ENCODE peak calls at places on chromosomes 5 and 9, in seven cellular contexts. One of them, this sample, is unnamed.

GRCh38 chr9:122498883-122499288 is 11.7 kb upstream of the OR1J2 start:
- DNase-seq in fibroblast of lung: peak; percentile 37
- DNase-seq in IMR-90: peak; percentile 43
- DNase-seq in keratinocyte: peak; percentile 85
- DNase-seq in OCI-LY7: peak; percentile 47
- DNase-seq in GM23248: peak; percentile 73
- DNase-seq in SK-N-SH: peak; percentile 45
- DNase-seq in this sample: peak; percentile 8

GRCh38 chr5:178277866-178278265 is 45.3 kb upstream of the PHYKPL start:
- DNase-seq in GM23248: no peak
- DNase-seq in fibroblast of lung: no peak
- DNase-seq in OCI-LY7: no peak
- DNase-seq in SK-N-SH: no peak
- DNase-seq in keratinocyte: no peak
- DNase-seq in IMR-90: no peak
- DNase-seq in this sample: no peak

GRCh38 chr9:82721596-82721995 is 341.3 kb downstream of the RASEF start:
- DNase-seq in GM23248: no peak
- DNase-seq in SK-N-SH: no peak
- DNase-seq in keratinocyte: no peak
- DNase-seq in IMR-90: no peak
- DNase-seq in OCI-LY7: no peak
- DNase-seq in fibroblast of lung: no peak
- DNase-seq in this sample: peak; percentile 57

GRCh38 chr9:11821541-11821940 is 871.6 kb upstream of the TYRP1 start:
- DNase-seq in GM23248: no peak
- DNase-seq in fibroblast of lung: no peak
- DNase-seq in IMR-90: no peak
- DNase-seq in OCI-LY7: no peak
- DNase-seq in keratinocyte: no peak
- DNase-seq in SK-N-SH: no peak
- DNase-seq in this sample: no peak

GRCh38 chr9:114621975-114622609 is 11.0 kb downstream of the TMEM268 start:
- DNase-seq in GM23248: peak; percentile 89
- DNase-seq in fibroblast of lung: peak; percentile 82
- DNase-seq in OCI-LY7: no peak
- DNase-seq in SK-N-SH: no peak
- DNase-seq in keratinocyte: no peak
- DNase-seq in IMR-90: peak; percentile 84
- DNase-seq in this sample: peak; percentile 92

GRCh38 chr9:126293522-126293889 is 33.1 kb upstream of the MVB12B start:
- DNase-seq in GM23248: no peak
- DNase-seq in fibroblast of lung: no peak
- DNase-seq in OCI-LY7: peak; percentile 7
- DNase-seq in SK-N-SH: peak; percentile 54
- DNase-seq in IMR-90: no peak
- DNase-seq in keratinocyte: no peak
- DNase-seq in this sample: no peak

GRCh38 chr9:114588150-114588663 is 638 bp downstream of the ATP6V1G1 start:
- DNase-seq in IMR-90: peak; percentile 48
- DNase-seq in OCI-LY7: peak; percentile 19
- DNase-seq in fibroblast of lung: peak; percentile 41
- DNase-seq in keratinocyte: no peak
- DNase-seq in SK-N-SH: no peak
- DNase-seq in GM23248: peak; percentile 71
- DNase-seq in this sample: peak; percentile 48

GRCh38 chr9:136093995-136094881 is 851 bp downstream of the NACC2 start:
- DNase-seq in OCI-LY7: no peak
- DNase-seq in IMR-90: peak; percentile 31
- DNase-seq in GM23248: peak; percentile 83
- DNase-seq in fibroblast of lung: peak; percentile 51
- DNase-seq in keratinocyte: no peak
- DNase-seq in SK-N-SH: peak; percentile 78
- DNase-seq in this sample: peak; percentile 42

DNA sequence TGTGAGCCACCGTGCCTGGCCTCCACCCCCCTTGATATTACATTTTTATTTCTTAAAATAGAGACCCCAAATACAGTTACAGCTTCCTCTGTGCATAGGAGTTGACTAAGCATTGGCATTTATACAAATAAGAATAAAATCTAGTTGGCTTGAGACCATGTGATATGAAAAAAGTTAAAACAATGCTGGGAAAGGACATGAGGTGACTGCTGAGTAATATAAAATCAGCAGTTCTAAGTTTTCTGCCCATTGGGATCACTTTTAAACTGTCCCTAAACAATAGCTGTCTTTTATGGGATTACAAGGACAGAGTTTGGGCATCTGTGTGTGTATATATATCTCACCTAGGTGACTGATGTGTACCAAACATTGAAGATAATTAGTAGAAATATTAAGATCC is 96.6 kb downstream of the UBE2R2 start:
- DNase-seq in OCI-LY7: no peak
- DNase-seq in keratinocyte: no peak
- DNase-seq in GM23248: no peak
- DNase-seq in SK-N-SH: no peak
- DNase-seq in IMR-90: no peak
- DNase-seq in fibroblast of lung: no peak
- DNase-seq in this sample: no peak
- H2AFZ ChIP-seq in OCI-LY7: no peak overlapping the region
- H2AFZ ChIP-seq in keratinocyte: no peak overlapping the region
- H2AFZ ChIP-seq in GM23248: no peak overlapping the region
- H2AFZ ChIP-seq in SK-N-SH: no peak overlapping the region
- H2AFZ ChIP-seq in IMR-90: no peak overlapping the region
- H2AFZ ChIP-seq in fibroblast of lung: no peak overlapping the region
- H2AFZ ChIP-seq in this sample: no peak overlapping the region

GRCh38 chr5:3590967-3591900 is 4.4 kb upstream of the IRX1 start:
- DNase-seq in OCI-LY7: no peak
- DNase-seq in IMR-90: no peak
- DNase-seq in fibroblast of lung: no peak
- DNase-seq in GM23248: peak; percentile 54
- DNase-seq in keratinocyte: no peak
- DNase-seq in SK-N-SH: peak; percentile 17
- DNase-seq in this sample: no peak
- H4K20me1 ChIP-seq in OCI-LY7: no peaks in the 10 kb centered on the region
- H4K20me1 ChIP-seq in IMR-90: no peaks in the 10 kb centered on the region
- H4K20me1 ChIP-seq in fibroblast of lung: no peaks in the 10 kb centered on the region
- H4K20me1 ChIP-seq in GM23248: no peaks in the 10 kb centered on the region
- H4K20me1 ChIP-seq in keratinocyte: no peaks in the 10 kb centered on the region
- H4K20me1 ChIP-seq in SK-N-SH: no peaks in the 10 kb centered on the region
- H4K20me1 ChIP-seq in this sample: no peaks in the 10 kb centered on the region

DNA sequence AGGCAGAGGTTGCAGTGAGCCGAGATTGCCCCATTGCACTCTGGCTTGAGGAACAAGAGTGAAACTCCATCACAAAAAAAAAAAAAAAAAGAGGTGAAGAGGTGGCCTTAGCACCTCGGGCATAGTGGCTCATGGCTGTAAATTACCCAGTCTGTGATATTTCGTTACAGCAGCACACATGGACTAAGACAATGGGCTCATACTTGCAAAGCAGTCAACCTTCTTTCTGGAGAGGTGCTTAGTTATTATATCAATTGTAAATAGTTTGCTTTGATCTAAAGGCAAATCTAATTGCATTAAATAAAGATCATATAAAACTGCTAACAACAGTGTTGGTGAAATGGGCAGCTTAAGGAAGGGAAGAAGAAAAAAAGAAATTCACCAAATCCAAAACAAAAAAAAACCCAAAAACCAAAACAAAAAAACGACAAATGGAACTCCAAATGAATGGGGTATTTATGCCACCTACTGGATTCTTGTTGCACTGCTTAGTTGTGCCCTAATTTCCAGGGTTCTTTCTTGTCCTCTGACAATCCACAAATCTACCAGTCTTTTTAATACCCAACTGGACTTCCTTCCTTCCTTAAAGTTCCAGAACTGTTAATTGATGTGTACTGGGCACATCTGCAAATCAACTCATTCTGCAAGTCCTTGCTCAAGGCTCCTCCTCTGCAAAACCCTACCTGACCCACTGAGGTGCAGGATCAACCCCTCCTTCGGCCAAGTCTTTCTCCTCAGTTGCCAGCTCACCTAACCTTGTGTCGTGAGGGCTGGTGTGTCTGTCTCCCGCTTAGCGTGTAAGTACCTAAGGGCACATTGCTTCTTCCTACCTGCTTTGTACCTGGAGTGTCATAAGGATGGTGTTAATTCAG is 35.0 kb upstream of the DMRT1 start:
- DNase-seq in GM23248: peak; percentile 57
- DNase-seq in IMR-90: peak; percentile 51
- DNase-seq in fibroblast of lung: peak; percentile 64
- DNase-seq in keratinocyte: no peak
- DNase-seq in OCI-LY7: peak; percentile 54
- DNase-seq in SK-N-SH: peak; percentile 33
- DNase-seq in this sample: no peak
- H2AFZ ChIP-seq in GM23248: no peak overlapping the region
- H2AFZ ChIP-seq in IMR-90: no peak overlapping the region
- H2AFZ ChIP-seq in fibroblast of lung: no peak overlapping the region
- H2AFZ ChIP-seq in keratinocyte: no peak overlapping the region
- H2AFZ ChIP-seq in OCI-LY7: peak overlapping the region; percentile 5
- H2AFZ ChIP-seq in SK-N-SH: no peak overlapping the region
- H2AFZ ChIP-seq in this sample: no peak overlapping the region

GRCh38 chr9:127366594-127366993 is 30.4 kb upstream of the SLC2A8 start:
- DNase-seq in keratinocyte: no peak
- DNase-seq in SK-N-SH: no peak
- DNase-seq in fibroblast of lung: no peak
- DNase-seq in OCI-LY7: no peak
- DNase-seq in GM23248: no peak
- DNase-seq in IMR-90: no peak
- DNase-seq in this sample: no peak

GRCh38 chr9:127368852-127369402 is 28.0 kb upstream of the SLC2A8 start:
- DNase-seq in GM23248: no peak
- DNase-seq in keratinocyte: no peak
- DNase-seq in fibroblast of lung: no peak
- DNase-seq in IMR-90: no peak
- DNase-seq in OCI-LY7: no peak
- DNase-seq in SK-N-SH: no peak
- DNase-seq in this sample: no peak

GRCh38 chr9:127361561-127361960 is 35.4 kb upstream of the SLC2A8 start:
- DNase-seq in IMR-90: no peak
- DNase-seq in fibroblast of lung: no peak
- DNase-seq in OCI-LY7: no peak
- DNase-seq in SK-N-SH: no peak
- DNase-seq in GM23248: no peak
- DNase-seq in keratinocyte: peak; percentile 38
- DNase-seq in this sample: no peak

GRCh38 chr9:127362829-127363228 is 34.1 kb upstream of the SLC2A8 start:
- DNase-seq in IMR-90: no peak
- DNase-seq in OCI-LY7: no peak
- DNase-seq in fibroblast of lung: no peak
- DNase-seq in GM23248: no peak
- DNase-seq in SK-N-SH: no peak
- DNase-seq in keratinocyte: no peak
- DNase-seq in this sample: no peak

GRCh38 chr9:127365461-127365860 is 31.5 kb upstream of the SLC2A8 start:
- DNase-seq in SK-N-SH: no peak
- DNase-seq in keratinocyte: no peak
- DNase-seq in fibroblast of lung: no peak
- DNase-seq in GM23248: no peak
- DNase-seq in OCI-LY7: no peak
- DNase-seq in IMR-90: no peak
- DNase-seq in this sample: no peak
- H4K20me1 ChIP-seq in SK-N-SH: no peaks in the 10 kb centered on the region
- H4K20me1 ChIP-seq in keratinocyte: no peaks in the 10 kb centered on the region
- H4K20me1 ChIP-seq in fibroblast of lung: no peaks in the 10 kb centered on the region
- H4K20me1 ChIP-seq in GM23248: no peaks in the 10 kb centered on the region
- H4K20me1 ChIP-seq in OCI-LY7: no peaks in the 10 kb centered on the region
- H4K20me1 ChIP-seq in IMR-90: no peaks in the 10 kb centered on the region
- H4K20me1 ChIP-seq in this sample: no peaks in the 10 kb centered on the region

GRCh38 chr5:127919818-127920217 is 163.7 kb upstream of the SLC12A2 start:
- DNase-seq in fibroblast of lung: no peak
- DNase-seq in OCI-LY7: no peak
- DNase-seq in keratinocyte: no peak
- DNase-seq in SK-N-SH: no peak
- DNase-seq in GM23248: no peak
- DNase-seq in IMR-90: no peak
- DNase-seq in this sample: no peak

GRCh38 chr5:127912411-127912810 is 171.2 kb upstream of the SLC12A2 start:
- DNase-seq in fibroblast of lung: no peak
- DNase-seq in IMR-90: no peak
- DNase-seq in SK-N-SH: no peak
- DNase-seq in keratinocyte: no peak
- DNase-seq in OCI-LY7: no peak
- DNase-seq in GM23248: no peak
- DNase-seq in this sample: no peak

GRCh38 chr5:127919006-127919796 is 164.4 kb upstream of the SLC12A2 start:
- DNase-seq in keratinocyte: no peak
- DNase-seq in OCI-LY7: no peak
- DNase-seq in GM23248: no peak
- DNase-seq in SK-N-SH: no peak
- DNase-seq in IMR-90: no peak
- DNase-seq in fibroblast of lung: no peak
- DNase-seq in this sample: no peak

GRCh38 chr5:127920936-127921335 is 162.6 kb upstream of the SLC12A2 start:
- DNase-seq in OCI-LY7: no peak
- DNase-seq in keratinocyte: no peak
- DNase-seq in SK-N-SH: no peak
- DNase-seq in GM23248: no peak
- DNase-seq in fibroblast of lung: no peak
- DNase-seq in IMR-90: no peak
- DNase-seq in this sample: no peak

GRCh38 chr5:127916875-127917573 is 166.5 kb upstream of the SLC12A2 start:
- DNase-seq in keratinocyte: no peak
- DNase-seq in OCI-LY7: no peak
- DNase-seq in IMR-90: no peak
- DNase-seq in fibroblast of lung: no peak
- DNase-seq in GM23248: no peak
- DNase-seq in SK-N-SH: no peak
- DNase-seq in this sample: no peak
- H2AFZ ChIP-seq in keratinocyte: no peak overlapping the region
- H2AFZ ChIP-seq in OCI-LY7: no peak overlapping the region
- H2AFZ ChIP-seq in IMR-90: peak overlapping the region; percentile 22
- H2AFZ ChIP-seq in fibroblast of lung: peak overlapping the region; percentile 63
- H2AFZ ChIP-seq in GM23248: no peak overlapping the region
- H2AFZ ChIP-seq in SK-N-SH: no peak overlapping the region
- H2AFZ ChIP-seq in this sample: no peak overlapping the region

This sample was measured in astrocyte.